ENCODE peak calls at places on chromosome 3, in eight cellular contexts. U, L, V, K, T, Z, F and I are unnamed samples.

GRCh38 chr3:48596157-48596556 is 1.0 kb upstream of the COL7A1 start:
- DNase-seq in U (no peak), L (no peak), V (no peak), K (no peak), T (no peak), Z (no peak), F (no peak), I (no peak)

GRCh38 chr3:8549354-8549753 is 47.7 kb downstream of the LMCD1 start:
- DNase-seq in U (no peak), L (no peak), V (no peak), K (no peak), T (no peak), Z (no peak), F (no peak), I (no peak)

GRCh38 chr3:110579841-110580550 is 491.6 kb upstream of the NECTIN3 start:
- DNase-seq in U (no peak), L (peak), V (no peak), K (peak), T (no peak), Z (peak), F (no peak), I (no peak)

GRCh38 chr3:25292604-25293003 is 135.5 kb upstream of the RARB start:
- DNase-seq in U (no peak), L (no peak), V (no peak), K (no peak), T (no peak), Z (no peak), F (no peak), I (no peak)

GRCh38 chr3:188792788-188793187 is 379.0 kb upstream of the TPRG1 start:
- DNase-seq in U (no peak), L (peak), V (no peak), K (no peak), T (no peak), Z (peak), F (no peak), I (no peak)

GRCh38 chr3:123071146-123071545 is 4.3 kb downstream of the PDIA5 start:
- DNase-seq in U (no peak), L (no peak), V (no peak), K (no peak), T (no peak), Z (no peak), F (peak), I (no peak)

GRCh38 chr3:118501152-118501551 is 533.5 kb downstream of the IGSF11 start:
- DNase-seq in U (no peak), L (no peak), V (no peak), K (peak), T (no peak), Z (peak), F (peak), I (no peak)

GRCh38 chr3:110618512-110619226 is 452.9 kb upstream of the NECTIN3 start:
- DNase-seq in U (no peak), L (no peak), V (no peak), K (no peak), T (no peak), Z (no peak), F (no peak), I (no peak)

GRCh38 chr3:72379500-72380187 is 468.6 kb downstream of the SHQ1 start:
- DNase-seq in U (no peak), L (no peak), V (no peak), K (no peak), T (no peak), Z (no peak), F (no peak), I (no peak)

GRCh38 chr3:47678446-47679338 is 100.0 kb upstream of the CSPG5 start:
- DNase-seq in U (no peak), L (no peak), V (no peak), K (no peak), T (no peak), Z (no peak), F (no peak), I (no peak)

GRCh38 chr3:171309906-171310359 is 150.3 kb downstream of the TNIK start:
- DNase-seq in U (no peak), L (peak), V (no peak), K (no peak), T (no peak), Z (peak), F (peak), I (no peak)

GRCh38 chr3:24400015-24400414 is 94.6 kb downstream of the THRB start:
- DNase-seq in U (no peak), L (no peak), V (no peak), K (no peak), T (no peak), Z (no peak), F (no peak), I (no peak)

GRCh38 chr3:173933113-173933512 is 535.6 kb downstream of the NLGN1 start:
- DNase-seq in U (no peak), L (no peak), V (no peak), K (no peak), T (no peak), Z (no peak), F (no peak), I (no peak)

GRCh38 chr3:167913218-167913902 is 177.8 kb downstream of the SERPINI1 start:
- DNase-seq in U (no peak), L (peak), V (no peak), K (peak), T (no peak), Z (peak), F (peak), I (peak)

GRCh38 chr3:42101048-42101447 is 9.9 kb downstream of the TRAK1 start:
- DNase-seq in U (no peak), L (peak), V (peak), K (no peak), T (peak), Z (peak), F (peak), I (peak)

GRCh38 chr3:193301441-193301840 is 60.4 kb downstream of the PLAAT1 start:
- DNase-seq in U (no peak), L (no peak), V (no peak), K (peak), T (no peak), Z (peak), F (no peak), I (no peak)

GRCh38 chr3:32951410-32951811 is at the start of gene CCR4:
- DNase-seq in U (peak), L (no peak), V (no peak), K (no peak), T (no peak), Z (no peak), F (no peak), I (no peak)

GRCh38 chr3:87873136-87873535 is 185.7 kb downstream of the CGGBP1 start:
- DNase-seq in U (no peak), L (peak), V (no peak), K (no peak), T (no peak), Z (peak), F (peak), I (peak)

GRCh38 chr3:128226794-128227399 is 73.6 kb downstream of the EEFSEC start:
- DNase-seq in U (peak), L (peak), V (no peak), K (peak), T (no peak), Z (peak), F (peak), I (no peak)

GRCh38 chr3:172260381-172260780 is 187.9 kb downstream of the GHSR start:
- DNase-seq in U (no peak), L (no peak), V (no peak), K (no peak), T (no peak), Z (peak), F (no peak), I (no peak)

GRCh38 chr3:22263042-22263441 is 512.0 kb upstream of the ZNF385D start:
- DNase-seq in U (no peak), L (peak), V (no peak), K (no peak), T (no peak), Z (peak), F (no peak), I (peak)

GRCh38 chr3:10555263-10555662 is 49.9 kb upstream of the ATP2B2 start:
- DNase-seq in U (no peak), L (no peak), V (no peak), K (no peak), T (no peak), Z (no peak), F (no peak), I (no peak)

GRCh38 chr3:129688310-129688895 is 81.9 kb upstream of the PLXND1 start:
- DNase-seq in U (no peak), L (peak), V (peak), K (no peak), T (peak), Z (peak), F (peak), I (peak)

GRCh38 chr3:129611812-129612349 is 5.4 kb upstream of the PLXND1 start:
- DNase-seq in U (no peak), L (peak), V (no peak), K (no peak), T (no peak), Z (peak), F (peak), I (no peak)

GRCh38 chr3:169241575-169241927 is 422.0 kb downstream of the MECOM start:
- DNase-seq in U (no peak), L (no peak), V (no peak), K (no peak), T (no peak), Z (peak), F (no peak), I (no peak)

GRCh38 chr3:126313166-126313565 is 44.0 kb downstream of the KLF15 start:
- DNase-seq in U (no peak), L (no peak), V (no peak), K (no peak), T (no peak), Z (no peak), F (no peak), I (no peak)

GRCh38 chr3:58784888-58785287 is 118.3 kb upstream of the FAM3D start:
- DNase-seq in U (no peak), L (no peak), V (no peak), K (no peak), T (no peak), Z (no peak), F (no peak), I (no peak)

GRCh38 chr3:37935756-37936666 is 54.6 kb upstream of the VILL start:
- DNase-seq in U (no peak), L (peak), V (no peak), K (peak), T (no peak), Z (peak), F (peak), I (peak)

GRCh38 chr3:118504906-118505305 is 529.7 kb downstream of the IGSF11 start:
- DNase-seq in U (no peak), L (no peak), V (no peak), K (no peak), T (no peak), Z (no peak), F (no peak), I (no peak)

GRCh38 chr3:65877160-65877559 is 161.6 kb downstream of the MAGI1 start:
- DNase-seq in U (no peak), L (no peak), V (no peak), K (no peak), T (no peak), Z (peak), F (no peak), I (no peak)

GRCh38 chr3:170410428-170411029 is 8.1 kb upstream of the CLDN11 start:
- DNase-seq in U (peak), L (no peak), V (no peak), K (peak), T (no peak), Z (peak), F (peak), I (no peak)

GRCh38 chr3:36482880-36483279 is 102.6 kb downstream of the STAC start:
- DNase-seq in U (no peak), L (no peak), V (no peak), K (no peak), T (no peak), Z (no peak), F (no peak), I (no peak)

GRCh38 chr3:10653866-10654611 is 148.7 kb upstream of the ATP2B2 start:
- DNase-seq in U (no peak), L (no peak), V (no peak), K (no peak), T (no peak), Z (no peak), F (no peak), I (no peak)

GRCh38 chr3:72329354-72329753 is 518.9 kb downstream of the SHQ1 start:
- DNase-seq in U (no peak), L (no peak), V (peak), K (no peak), T (no peak), Z (no peak), F (no peak), I (no peak)

GRCh38 chr3:46405301-46406079 is 1.4 kb downstream of the CCR5AS start:
- DNase-seq in U (no peak), L (no peak), V (peak), K (no peak), T (no peak), Z (no peak), F (no peak), I (no peak)
- H3K4me3 ChIP-seq in U (no peak), L (no peak), V (peak), K (no peak), T (no peak), Z (no peak), F (no peak), I (no peak)

DNA sequence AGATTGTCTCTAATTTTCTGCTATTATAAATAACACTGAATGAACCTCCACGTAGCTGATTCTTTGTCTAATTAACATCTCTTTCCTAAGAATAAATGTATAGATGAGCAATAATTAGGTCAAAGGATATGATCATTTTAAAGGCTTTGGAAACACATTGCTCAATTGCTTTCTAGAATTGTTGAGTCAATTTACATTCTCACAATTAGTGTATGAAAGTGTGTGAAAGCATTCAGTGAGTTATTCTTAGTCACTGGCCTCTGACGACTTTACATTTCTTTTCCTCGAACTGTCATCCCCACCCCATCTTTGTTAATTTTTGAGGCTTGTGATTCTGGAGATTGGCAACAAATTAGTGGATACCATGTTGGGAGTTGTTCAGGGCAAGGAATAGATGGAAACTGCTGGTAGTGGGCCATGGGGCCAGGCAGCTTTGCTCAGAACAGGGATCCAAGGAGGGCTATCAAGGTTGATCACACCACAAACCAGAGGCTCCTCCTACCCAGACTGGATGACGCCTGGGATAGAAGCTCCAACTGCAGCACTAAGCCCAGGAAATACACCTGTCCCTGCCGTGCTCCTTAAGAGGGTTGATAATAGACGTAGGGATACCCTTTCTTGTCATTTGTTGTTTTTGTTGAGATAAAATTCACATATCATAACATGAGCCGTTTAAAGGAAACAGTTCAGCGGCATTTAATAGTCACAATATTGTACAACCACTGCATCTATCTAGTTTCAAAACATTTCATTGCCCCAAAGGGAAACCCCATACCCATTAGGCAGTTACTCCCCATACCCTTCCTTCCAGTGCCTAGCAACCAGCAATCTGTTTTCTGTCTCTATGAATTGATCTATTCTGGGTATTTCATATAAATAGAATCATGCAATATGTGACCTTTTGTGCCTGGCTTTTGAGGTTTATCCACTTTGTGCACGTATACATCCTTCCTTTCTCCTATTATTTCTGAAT is 27.9 kb downstream of the EIF1B start:
- DNase-seq in U (no peak), L (no peak), V (no peak), K (no peak), T (no peak), Z (no peak), F (no peak), I (no peak)
- H3K4me3 ChIP-seq in U (no peak), L (no peak), V (no peak), K (no peak), T (no peak), Z (no peak), F (no peak), I (no peak)

DNA sequence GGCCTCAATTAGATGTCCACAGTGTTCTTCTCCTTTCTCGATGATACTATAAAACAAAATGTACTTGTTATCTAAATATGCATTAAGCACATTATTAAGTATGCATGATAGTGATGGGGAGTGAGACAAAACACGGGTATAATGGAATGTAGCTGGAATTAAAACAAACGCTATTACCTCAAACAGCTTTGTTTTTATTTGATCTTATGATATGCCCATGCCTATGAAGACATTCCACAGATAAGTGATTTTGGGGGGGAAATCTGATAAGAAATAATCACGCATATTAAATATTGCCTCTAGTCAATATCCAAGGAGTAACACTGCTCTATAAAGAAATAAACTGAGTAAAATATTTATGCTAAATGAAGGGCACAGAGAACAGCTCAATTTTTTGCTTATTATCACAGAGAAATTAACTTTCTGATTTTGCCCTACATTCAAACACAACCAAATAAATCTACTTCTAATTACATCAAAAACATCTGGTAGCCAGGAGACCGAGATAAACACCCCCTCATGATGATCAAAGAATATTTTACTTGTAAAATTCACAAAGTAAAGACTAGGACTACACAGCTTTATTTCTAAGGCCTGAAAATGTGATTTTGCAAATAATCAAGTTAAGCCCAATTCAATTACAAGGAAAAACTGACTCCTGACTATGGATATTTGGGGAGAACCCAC is 1.9 kb downstream of the COX17 start:
- DNase-seq in U (no peak), L (no peak), V (no peak), K (no peak), T (no peak), Z (no peak), F (no peak), I (no peak)
- H3K4me3 ChIP-seq in U (no peak), L (no peak), V (no peak), K (no peak), T (peak), Z (no peak), F (no peak), I (no peak)

GRCh38 chr3:68878962-68879361 is 53.4 kb downstream of the TAFA4 start:
- DNase-seq in U (no peak), L (no peak), V (no peak), K (no peak), T (no peak), Z (no peak), F (no peak), I (no peak)
- H3K4me3 ChIP-seq in U (no peak), L (no peak), V (no peak), K (no peak), T (no peak), Z (no peak), F (no peak), I (no peak)

GRCh38 chr3:108126348-108126747 is 35.5 kb upstream of the CD47 start:
- DNase-seq in U (no peak), L (no peak), V (no peak), K (no peak), T (no peak), Z (no peak), F (no peak), I (no peak)

GRCh38 chr3:108125550-108126071 is 34.8 kb upstream of the CD47 start:
- DNase-seq in U (peak), L (no peak), V (no peak), K (no peak), T (no peak), Z (no peak), F (no peak), I (no peak)

GRCh38 chr3:108130247-108130646 is 39.4 kb upstream of the CD47 start:
- DNase-seq in U (no peak), L (no peak), V (no peak), K (no peak), T (no peak), Z (no peak), F (no peak), I (no peak)

GRCh38 chr3:108125151-108125540 is 34.3 kb upstream of the CD47 start:
- DNase-seq in U (no peak), L (no peak), V (no peak), K (no peak), T (no peak), Z (no peak), F (no peak), I (no peak)

GRCh38 chr3:108127301-108127988 is 36.6 kb upstream of the CD47 start:
- DNase-seq in U (peak), L (no peak), V (no peak), K (no peak), T (no peak), Z (no peak), F (no peak), I (no peak)
- H3K4me3 ChIP-seq in U (peak), L (no peak), V (no peak), K (no peak), T (no peak), Z (no peak), F (no peak), I (no peak)

DNA sequence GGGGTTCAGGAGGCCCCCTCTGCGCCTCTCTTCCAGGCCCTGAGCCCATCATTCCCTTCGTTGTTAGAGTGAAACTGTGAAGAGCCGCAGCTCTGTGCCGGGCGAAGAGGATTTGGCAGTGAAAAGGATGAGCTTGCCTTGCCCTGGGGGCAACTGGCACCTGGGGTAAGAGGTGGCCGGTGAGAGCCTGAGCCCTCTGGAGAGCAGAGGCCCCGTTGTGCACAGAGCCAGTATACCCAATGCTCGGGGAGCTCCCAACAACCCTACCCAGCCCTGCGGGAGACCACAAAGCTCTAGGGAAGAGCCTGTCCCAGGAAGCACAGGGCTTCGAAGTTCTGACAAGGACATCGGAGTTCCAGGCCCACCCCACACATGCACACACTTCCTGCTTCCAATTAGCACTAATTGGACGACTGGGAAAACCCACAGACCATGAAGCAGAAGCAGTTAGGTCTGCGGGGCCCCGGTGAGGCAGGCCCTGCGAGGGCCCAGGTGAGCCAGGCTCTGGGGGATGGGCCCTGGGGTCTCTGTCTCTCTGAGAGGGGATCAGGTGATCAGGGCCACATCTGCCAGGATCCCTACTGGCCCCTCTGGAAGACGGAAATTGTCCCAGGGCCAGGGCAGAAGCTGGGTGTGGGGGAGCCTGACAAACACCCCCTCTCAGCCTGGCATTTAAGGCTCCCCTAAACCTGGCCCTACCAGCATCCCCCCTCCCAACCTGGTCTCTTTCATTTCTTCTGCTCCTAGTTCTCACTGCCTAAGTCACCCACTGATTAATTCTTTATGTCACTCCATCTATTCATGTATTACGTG is 27.9 kb upstream of the SFMBT1 start:
- DNase-seq in U (no peak), L (no peak), V (peak), K (no peak), T (no peak), Z (no peak), F (no peak), I (no peak)
- H3K4me3 ChIP-seq in U (peak), L (peak), V (peak), K (no peak), T (peak), Z (no peak), F (no peak), I (no peak)

GRCh38 chr3:57397175-57398026 is 104.9 kb upstream of the ASB14 start:
- DNase-seq in U (peak), L (peak), V (no peak), K (peak), T (no peak), Z (peak), F (peak), I (peak)
- H3K4me3 ChIP-seq in U (peak), L (no peak), V (no peak), K (no peak), T (no peak), Z (no peak), F (no peak), I (no peak)

GRCh38 chr3:150083653-150084037 is 113.0 kb upstream of the PFN2 start:
- DNase-seq in U (no peak), L (no peak), V (no peak), K (no peak), T (no peak), Z (peak), F (no peak), I (no peak)
- H3K4me3 ChIP-seq in U (no peak), L (peak), V (peak), K (no peak), T (peak), Z (peak), F (peak), I (peak)